ENCODE peak calls at places on chromosomes 16 and 17, in seven cellular contexts. One of them, this sample, is unnamed. For H3K36me3, the result is how much of the 10 kb centered on the place peaks cover.

GRCh38 chr16:68069511-68070248 is 15.5 kb upstream of the NFATC3 start:
- DNase-seq in esophagus squamous epithelium: no peak
- DNase-seq in mammary epithelial cell: no peak
- DNase-seq in transverse colon: peak
- DNase-seq in keratinocyte: no peak
- DNase-seq in heart right ventricle: peak
- DNase-seq in pancreas: peak
- DNase-seq in this sample: no peak

GRCh38 chr16:85458952-85459351 is 154.2 kb upstream of the GSE1 start:
- DNase-seq in keratinocyte: no peak
- DNase-seq in esophagus squamous epithelium: no peak
- DNase-seq in transverse colon: no peak
- DNase-seq in mammary epithelial cell: no peak
- DNase-seq in pancreas: no peak
- DNase-seq in heart right ventricle: no peak
- DNase-seq in this sample: no peak

GRCh38 chr17:28552201-28552999 is at the start of gene UNC119:
- DNase-seq in keratinocyte: no peak
- DNase-seq in heart right ventricle: peak
- DNase-seq in transverse colon: peak
- DNase-seq in mammary epithelial cell: peak
- DNase-seq in pancreas: peak
- DNase-seq in esophagus squamous epithelium: no peak
- DNase-seq in this sample: peak

GRCh38 chr17:12619444-12620199 is 46.1 kb upstream of the MYOCD start:
- DNase-seq in pancreas: no peak
- DNase-seq in transverse colon: no peak
- DNase-seq in mammary epithelial cell: no peak
- DNase-seq in heart right ventricle: no peak
- DNase-seq in esophagus squamous epithelium: no peak
- DNase-seq in keratinocyte: no peak
- DNase-seq in this sample: no peak

GRCh38 chr17:83176272-83176955 is 97.0 kb downstream of the METRNL start:
- DNase-seq in keratinocyte: no peak
- DNase-seq in esophagus squamous epithelium: no peak
- DNase-seq in mammary epithelial cell: no peak
- DNase-seq in heart right ventricle: no peak
- DNase-seq in transverse colon: no peak
- DNase-seq in pancreas: peak
- DNase-seq in this sample: no peak

GRCh38 chr17:78343099-78343432 is 16.8 kb downstream of the SOCS3 start:
- DNase-seq in keratinocyte: no peak
- DNase-seq in heart right ventricle: peak
- DNase-seq in mammary epithelial cell: peak
- DNase-seq in pancreas: no peak
- DNase-seq in transverse colon: peak
- DNase-seq in esophagus squamous epithelium: no peak
- DNase-seq in this sample: peak

GRCh38 chr17:4901648-4902344 is 1.1 kb downstream of the CHRNE start:
- DNase-seq in transverse colon: no peak
- DNase-seq in heart right ventricle: peak
- DNase-seq in keratinocyte: no peak
- DNase-seq in esophagus squamous epithelium: no peak
- DNase-seq in pancreas: peak
- DNase-seq in mammary epithelial cell: no peak
- DNase-seq in this sample: no peak

GRCh38 chr17:46818319-46818928 is at the start of gene WNT3:
- DNase-seq in mammary epithelial cell: no peak
- DNase-seq in heart right ventricle: no peak
- DNase-seq in transverse colon: peak
- DNase-seq in keratinocyte: no peak
- DNase-seq in esophagus squamous epithelium: no peak
- DNase-seq in pancreas: no peak
- DNase-seq in this sample: no peak

GRCh38 chr17:67594115-67594878 is 123.4 kb upstream of the NOL11 start:
- DNase-seq in esophagus squamous epithelium: no peak
- DNase-seq in keratinocyte: no peak
- DNase-seq in heart right ventricle: no peak
- DNase-seq in transverse colon: no peak
- DNase-seq in pancreas: no peak
- DNase-seq in mammary epithelial cell: no peak
- DNase-seq in this sample: no peak

GRCh38 chr17:48241131-48241591 is 133.6 kb downstream of the SNX11 start:
- DNase-seq in keratinocyte: no peak
- DNase-seq in esophagus squamous epithelium: no peak
- DNase-seq in mammary epithelial cell: peak
- DNase-seq in heart right ventricle: peak
- DNase-seq in pancreas: no peak
- DNase-seq in transverse colon: no peak
- DNase-seq in this sample: no peak

GRCh38 chr16:76278976-76279375 is 1.8 kb downstream of the CNTNAP4 start:
- DNase-seq in mammary epithelial cell: peak
- DNase-seq in transverse colon: no peak
- DNase-seq in esophagus squamous epithelium: no peak
- DNase-seq in heart right ventricle: no peak
- DNase-seq in keratinocyte: no peak
- DNase-seq in pancreas: no peak
- DNase-seq in this sample: no peak

GRCh38 chr17:61404702-61405046 is 5.0 kb downstream of the TBX2 start:
- DNase-seq in keratinocyte: no peak
- DNase-seq in heart right ventricle: no peak
- DNase-seq in transverse colon: no peak
- DNase-seq in mammary epithelial cell: no peak
- DNase-seq in esophagus squamous epithelium: no peak
- DNase-seq in pancreas: peak
- DNase-seq in this sample: peak
- H3K4me3 ChIP-seq in keratinocyte: peak
- H3K4me3 ChIP-seq in heart right ventricle: peak
- H3K4me3 ChIP-seq in transverse colon: peak
- H3K4me3 ChIP-seq in mammary epithelial cell: no peak
- H3K4me3 ChIP-seq in esophagus squamous epithelium: peak
- H3K4me3 ChIP-seq in pancreas: no peak
- H3K4me3 ChIP-seq in this sample: no peak

DNA sequence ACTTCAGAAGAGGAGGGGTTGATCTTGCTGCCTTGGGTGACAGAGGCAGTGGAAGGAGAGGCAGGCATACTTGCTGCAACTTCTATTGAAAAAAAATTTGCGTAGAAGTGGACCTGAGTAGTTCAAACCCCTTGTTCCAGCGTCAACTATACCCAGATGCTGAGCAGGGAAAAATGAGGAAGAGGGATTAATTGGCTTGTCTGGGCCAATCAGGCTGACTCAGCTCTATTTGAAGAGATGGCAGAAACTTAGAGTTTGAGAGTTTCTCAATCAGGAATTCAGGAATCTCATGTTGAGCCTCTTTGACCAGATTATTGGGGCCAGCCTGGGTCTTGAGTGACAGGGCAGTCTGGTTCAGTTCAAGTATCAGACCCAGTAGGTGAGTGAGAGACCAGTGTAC is 17.6 kb downstream of the CASC3 start:
- DNase-seq in esophagus squamous epithelium: no peak
- DNase-seq in heart right ventricle: no peak
- DNase-seq in transverse colon: no peak
- DNase-seq in mammary epithelial cell: no peak
- DNase-seq in keratinocyte: no peak
- DNase-seq in pancreas: no peak
- DNase-seq in this sample: no peak
- H3K36me3 ChIP-seq in esophagus squamous epithelium: under half
- H3K36me3 ChIP-seq in heart right ventricle: half or more
- H3K36me3 ChIP-seq in transverse colon: under half
- H3K36me3 ChIP-seq in mammary epithelial cell: under half
- H3K36me3 ChIP-seq in keratinocyte: under half
- H3K36me3 ChIP-seq in pancreas: under half
- H3K36me3 ChIP-seq in this sample: under half

GRCh38 chr16:591892-592517 is 2.1 kb downstream of the RAB40C start:
- DNase-seq in transverse colon: no peak
- DNase-seq in keratinocyte: no peak
- DNase-seq in mammary epithelial cell: no peak
- DNase-seq in pancreas: peak
- DNase-seq in heart right ventricle: no peak
- DNase-seq in esophagus squamous epithelium: no peak
- DNase-seq in this sample: no peak
- H3K4me3 ChIP-seq in transverse colon: no peak
- H3K4me3 ChIP-seq in keratinocyte: peak
- H3K4me3 ChIP-seq in mammary epithelial cell: peak
- H3K4me3 ChIP-seq in pancreas: no peak
- H3K4me3 ChIP-seq in heart right ventricle: no peak
- H3K4me3 ChIP-seq in esophagus squamous epithelium: peak
- H3K4me3 ChIP-seq in this sample: no peak

GRCh38 chr16:57757883-57758282 is 22.3 kb downstream of the KATNB1 start:
- DNase-seq in keratinocyte: no peak
- DNase-seq in transverse colon: no peak
- DNase-seq in heart right ventricle: no peak
- DNase-seq in pancreas: no peak
- DNase-seq in mammary epithelial cell: no peak
- DNase-seq in esophagus squamous epithelium: no peak
- DNase-seq in this sample: peak

GRCh38 chr16:57755061-57755684 is 19.6 kb downstream of the KATNB1 start:
- DNase-seq in esophagus squamous epithelium: no peak
- DNase-seq in keratinocyte: no peak
- DNase-seq in transverse colon: no peak
- DNase-seq in mammary epithelial cell: no peak
- DNase-seq in pancreas: peak
- DNase-seq in heart right ventricle: no peak
- DNase-seq in this sample: peak

GRCh38 chr16:57755726-57756423 is 20.3 kb downstream of the KATNB1 start:
- DNase-seq in esophagus squamous epithelium: no peak
- DNase-seq in transverse colon: no peak
- DNase-seq in pancreas: no peak
- DNase-seq in keratinocyte: no peak
- DNase-seq in mammary epithelial cell: no peak
- DNase-seq in heart right ventricle: no peak
- DNase-seq in this sample: peak

GRCh38 chr16:57757326-57757786 is 21.8 kb downstream of the KATNB1 start:
- DNase-seq in transverse colon: peak
- DNase-seq in heart right ventricle: peak
- DNase-seq in keratinocyte: no peak
- DNase-seq in pancreas: peak
- DNase-seq in esophagus squamous epithelium: no peak
- DNase-seq in mammary epithelial cell: peak
- DNase-seq in this sample: peak

GRCh38 chr16:57756424-57757325 is 21.1 kb downstream of the KATNB1 start:
- DNase-seq in mammary epithelial cell: no peak
- DNase-seq in keratinocyte: no peak
- DNase-seq in pancreas: peak
- DNase-seq in heart right ventricle: no peak
- DNase-seq in transverse colon: no peak
- DNase-seq in esophagus squamous epithelium: no peak
- DNase-seq in this sample: peak
- H3K36me3 ChIP-seq in mammary epithelial cell: under half
- H3K36me3 ChIP-seq in keratinocyte: under half
- H3K36me3 ChIP-seq in pancreas: under half
- H3K36me3 ChIP-seq in heart right ventricle: half or more
- H3K36me3 ChIP-seq in transverse colon: under half
- H3K36me3 ChIP-seq in esophagus squamous epithelium: under half
- H3K36me3 ChIP-seq in this sample: under half

GRCh38 chr17:59828478-59828760 is 64.3 kb downstream of the TUBD1 start:
- DNase-seq in keratinocyte: no peak
- DNase-seq in heart right ventricle: no peak
- DNase-seq in esophagus squamous epithelium: no peak
- DNase-seq in transverse colon: no peak
- DNase-seq in mammary epithelial cell: no peak
- DNase-seq in pancreas: no peak
- DNase-seq in this sample: no peak
- H3K4me3 ChIP-seq in keratinocyte: peak
- H3K4me3 ChIP-seq in heart right ventricle: no peak
- H3K4me3 ChIP-seq in esophagus squamous epithelium: peak
- H3K4me3 ChIP-seq in transverse colon: no peak
- H3K4me3 ChIP-seq in mammary epithelial cell: no peak
- H3K4me3 ChIP-seq in pancreas: no peak
- H3K4me3 ChIP-seq in this sample: no peak

DNA sequence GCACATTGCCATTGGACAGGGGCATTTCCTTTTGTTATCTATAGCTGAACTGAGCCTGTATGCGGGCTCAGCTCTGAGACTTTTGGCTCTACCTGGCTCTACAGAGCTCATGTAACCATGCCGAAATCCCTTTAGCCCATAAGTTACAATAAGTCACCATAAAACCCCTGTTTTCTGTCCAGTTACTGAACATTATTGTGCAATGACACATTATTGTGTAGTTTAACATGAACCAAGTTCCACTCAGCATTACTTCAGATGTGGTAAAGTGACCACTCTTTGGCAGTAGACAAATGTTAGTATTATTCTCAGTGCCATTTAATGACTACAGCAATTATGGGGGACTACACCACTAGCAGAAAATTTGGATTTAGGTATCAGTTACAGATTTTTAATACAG is 65.4 kb upstream of the RASL10B start:
- DNase-seq in esophagus squamous epithelium: no peak
- DNase-seq in pancreas: no peak
- DNase-seq in transverse colon: no peak
- DNase-seq in keratinocyte: no peak
- DNase-seq in mammary epithelial cell: no peak
- DNase-seq in heart right ventricle: no peak
- DNase-seq in this sample: no peak
- H3K36me3 ChIP-seq in esophagus squamous epithelium: under half
- H3K36me3 ChIP-seq in pancreas: under half
- H3K36me3 ChIP-seq in transverse colon: under half
- H3K36me3 ChIP-seq in keratinocyte: under half
- H3K36me3 ChIP-seq in mammary epithelial cell: under half
- H3K36me3 ChIP-seq in heart right ventricle: half or more
- H3K36me3 ChIP-seq in this sample: under half

GRCh38 chr17:45317113-45317820 is 447 bp upstream of the MAP3K14 start:
- DNase-seq in pancreas: peak
- DNase-seq in heart right ventricle: peak
- DNase-seq in mammary epithelial cell: peak
- DNase-seq in transverse colon: peak
- DNase-seq in esophagus squamous epithelium: peak
- DNase-seq in keratinocyte: peak
- DNase-seq in this sample: peak
- H3K4me3 ChIP-seq in pancreas: no peak
- H3K4me3 ChIP-seq in heart right ventricle: peak
- H3K4me3 ChIP-seq in mammary epithelial cell: peak
- H3K4me3 ChIP-seq in transverse colon: peak
- H3K4me3 ChIP-seq in esophagus squamous epithelium: peak
- H3K4me3 ChIP-seq in keratinocyte: peak
- H3K4me3 ChIP-seq in this sample: no peak

GRCh38 chr17:16623282-16623681 is 30.4 kb downstream of the ZNF624 start:
- DNase-seq in transverse colon: no peak
- DNase-seq in mammary epithelial cell: no peak
- DNase-seq in pancreas: no peak
- DNase-seq in heart right ventricle: no peak
- DNase-seq in esophagus squamous epithelium: no peak
- DNase-seq in keratinocyte: no peak
- DNase-seq in this sample: no peak
- H3K36me3 ChIP-seq in transverse colon: under half
- H3K36me3 ChIP-seq in mammary epithelial cell: under half
- H3K36me3 ChIP-seq in pancreas: under half
- H3K36me3 ChIP-seq in heart right ventricle: under half
- H3K36me3 ChIP-seq in esophagus squamous epithelium: under half
- H3K36me3 ChIP-seq in keratinocyte: under half
- H3K36me3 ChIP-seq in this sample: under half

This sample was measured in aorta.